ENCODE peak calls at places on chromosome 1, in five cellular contexts. H is AG09309, V is lower leg skin, J is ecto neural progenitor cell, W is T-helper 1 cell. A is an unnamed sample.

GRCh38 chr1:53919675-53920066 is 25.7 kb downstream of the DIO1 start:
- DNase-seq in H (no peak), V (no peak), J (no peak), W (no peak), A (no peak)

GRCh38 chr1:109621402-109622101 is 1.9 kb downstream of the AMPD2 start:
- DNase-seq in H (no peak), V (peak; percentile 79), J (peak; percentile 40), W (no peak), A (no peak)

GRCh38 chr1:51323778-51324177 is 6.6 kb downstream of the TTC39A start:
- DNase-seq in H (no peak), V (no peak), J (no peak), W (no peak), A (no peak)

GRCh38 chr1:77927414-77927813 is 39.0 kb downstream of the NEXN start:
- DNase-seq in H (no peak), V (no peak), J (no peak), W (no peak), A (no peak)

GRCh38 chr1:117147341-117147831 is 25.8 kb upstream of the TRIM45 start:
- DNase-seq in H (no peak), V (no peak), J (no peak), W (no peak), A (no peak)

GRCh38 chr1:31771891-31772668 is 7.9 kb upstream of the ADGRB2 start:
- DNase-seq in H (no peak), V (no peak), J (no peak), W (no peak), A (no peak)

GRCh38 chr1:916173-917075 is 7.3 kb upstream of the SAMD11 start:
- DNase-seq in H (no peak), V (peak; percentile 82), J (peak; percentile 42), W (no peak), A (no peak)

GRCh38 chr1:90502696-90503095 is 214.4 kb downstream of the BARHL2 start:
- DNase-seq in H (no peak), V (no peak), J (no peak), W (no peak), A (no peak)

GRCh38 chr1:162161921-162162550 is 92.5 kb downstream of the NOS1AP start:
- DNase-seq in H (no peak), V (no peak), J (no peak), W (no peak), A (no peak)

GRCh38 chr1:238811211-238811610 is 575.2 kb upstream of the CHRM3 start:
- DNase-seq in H (peak; percentile 25), V (no peak), J (no peak), W (no peak), A (no peak)

GRCh38 chr1:53896673-53897229 is 2.8 kb downstream of the DIO1 start:
- DNase-seq in H (peak; percentile 85), V (no peak), J (no peak), W (no peak), A (no peak)

GRCh38 chr1:14314032-14314431 is 284.5 kb upstream of the KAZN start:
- DNase-seq in H (no peak), V (no peak), J (no peak), W (no peak), A (no peak)

GRCh38 chr1:67647036-67647798 is 37.8 kb upstream of the GADD45A start:
- DNase-seq in H (no peak), V (no peak), J (no peak), W (no peak), A (no peak)

GRCh38 chr1:154213274-154213673 is 7.1 kb upstream of the CFAP141 start:
- DNase-seq in H (no peak), V (no peak), J (no peak), W (no peak), A (no peak)

GRCh38 chr1:85297855-85298629 is 21.6 kb upstream of the BCL10 start:
- DNase-seq in H (peak; percentile 98), V (peak; percentile 84), J (no peak), W (peak; percentile 17), A (peak; percentile 86)

GRCh38 chr1:22861764-22862440 is 110.8 kb downstream of the LACTBL1 start:
- DNase-seq in H (peak; percentile 31), V (no peak), J (peak; percentile 68), W (no peak), A (no peak)

GRCh38 chr1:173489929-173490328 is 12.8 kb downstream of the PRDX6 start:
- DNase-seq in H (no peak), V (no peak), J (no peak), W (no peak), A (no peak)

GRCh38 chr1:109218516-109218915 is 4.8 kb downstream of the SARS1 start:
- DNase-seq in H (no peak), V (no peak), J (no peak), W (no peak), A (no peak)

GRCh38 chr1:6899621-6900020 is 114.4 kb downstream of the CAMTA1 start:
- DNase-seq in H (no peak), V (no peak), J (no peak), W (no peak), A (no peak)

GRCh38 chr1:204545202-204545601 is 29.0 kb downstream of the MDM4 start:
- DNase-seq in H (no peak), V (no peak), J (no peak), W (no peak), A (no peak)

GRCh38 chr1:189787201-189787600 is 690.5 kb downstream of the BRINP3 start:
- DNase-seq in H (no peak), V (no peak), J (no peak), W (no peak), A (no peak)

GRCh38 chr1:15180945-15181523 is 27.5 kb downstream of the TMEM51 start:
- DNase-seq in H (no peak), V (no peak), J (no peak), W (no peak), A (no peak)

GRCh38 chr1:156781585-156782186 is 14.4 kb downstream of the PRCC start:
- DNase-seq in H (no peak), V (peak; percentile 26), J (no peak), W (no peak), A (no peak)

GRCh38 chr1:115837762-115838421 is 3.0 kb downstream of the NHLH2 start:
- DNase-seq in H (no peak), V (no peak), J (peak; percentile 63), W (no peak), A (no peak)

GRCh38 chr1:18645172-18646090 is 14.8 kb downstream of the PAX7 start:
- DNase-seq in H (no peak), V (no peak), J (peak; percentile 79), W (no peak), A (no peak)

GRCh38 chr1:65467536-65467935 is 47.1 kb downstream of the LEPR start:
- DNase-seq in H (no peak), V (no peak), J (peak; percentile 81), W (no peak), A (no peak)

GRCh38 chr1:84598418-84598817 is 24.2 kb upstream of the CTBS start:
- DNase-seq in H (no peak), V (no peak), J (no peak), W (no peak), A (no peak)

GRCh38 chr1:20785907-20786309 is 1.2 kb downstream of the HP1BP3 start:
- DNase-seq in H (no peak), V (no peak), J (no peak), W (no peak), A (no peak)

GRCh38 chr1:181174860-181175259 is 86.4 kb downstream of the IER5 start:
- DNase-seq in H (no peak), V (peak; percentile 37), J (no peak), W (no peak), A (no peak)

GRCh38 chr1:205493241-205494085 is 11.0 kb upstream of the CDK18 start:
- DNase-seq in H (peak; percentile 10), V (no peak), J (no peak), W (no peak), A (peak; percentile 64)

GRCh38 chr1:11487196-11487751 is 8.3 kb downstream of the DISP3 start:
- DNase-seq in H (no peak), V (no peak), J (no peak), W (no peak), A (no peak)

GRCh38 chr1:201221201-201221846 is 30.7 kb downstream of the IGFN1 start:
- DNase-seq in H (no peak), V (peak; percentile 80), J (peak; percentile 36), W (no peak), A (no peak)

GRCh38 chr1:32201011-32201855 is 838 bp downstream of the CCDC28B start:
- DNase-seq in H (no peak), V (peak; percentile 93), J (peak; percentile 79), W (peak; percentile 76), A (no peak)

GRCh38 chr1:231040800-231041704 is 998 bp upstream of the FAM89A start:
- DNase-seq in H (no peak), V (peak; percentile 87), J (peak; percentile 60), W (no peak), A (no peak)

GRCh38 chr1:74611887-74612286 is 61.7 kb downstream of the ERICH3 start:
- DNase-seq in H (no peak), V (no peak), J (no peak), W (no peak), A (no peak)

GRCh38 chr1:20265243-20265642 is 25.4 kb upstream of the VWA5B1 start:
- DNase-seq in H (no peak), V (no peak), J (no peak), W (no peak), A (no peak)

A was measured in brain pericyte.